ENCODE peak calls at places on chromosome 1, in seven cellular contexts. H is effector memory CD4-positive, alpha-beta T cell; J is tibial artery; U is activated T-helper 1 cell treated with Interleukin-2 at 50 U/mL for 16 hours; I is stimulated activated CD8-positive, alpha-beta memory T cell treated with anti-CD3 and anti-CD28 coated beads, Interleukin-15, amount 100 ng/mL, for 4 hours; B is RCC 7860; P is fibroblast of villous mesenchyme. F is an unnamed sample.

GRCh38 chr1:102687383-102687782 is 420.9 kb downstream of the COL11A1 start:
- DNase-seq in P (no peak), B (no peak), H (no peak), J (no peak), U (no peak), I (no peak), F (no peak)

GRCh38 chr1:66330711-66331110 is 203.2 kb upstream of the SGIP1 start:
- DNase-seq in P (peak; percentile 58), H (no peak), U (no peak), I (no peak), B (no peak), J (no peak), F (no peak)

GRCh38 chr1:7975212-7975865 is 13.8 kb downstream of the PARK7 start:
- DNase-seq in P (peak; percentile 81), H (peak; percentile 10), B (peak; percentile 74), U (no peak), I (no peak), J (peak; percentile 55), F (peak; percentile 69)

GRCh38 chr1:35929730-35930592 is 944 bp upstream of the AGO3 start:
- DNase-seq in P (peak; percentile 65), I (peak; percentile 8), J (peak; percentile 62), H (peak; percentile 20), B (peak; percentile 22), U (peak; percentile 7), F (peak; percentile 36)

GRCh38 chr1:56967355-56967754 is 1.5 kb upstream of the C8B start:
- DNase-seq in U (no peak), P (no peak), I (no peak), J (no peak), H (no peak), B (no peak), F (no peak)

GRCh38 chr1:244237445-244237844 is 186.4 kb downstream of the ZBTB18 start:
- DNase-seq in U (no peak), H (no peak), P (no peak), I (no peak), J (no peak), B (no peak), F (no peak)

GRCh38 chr1:76093931-76094330 is 19.4 kb downstream of the ST6GALNAC3 start:
- DNase-seq in I (no peak), B (no peak), P (no peak), U (no peak), J (no peak), H (no peak), F (no peak)

GRCh38 chr1:3337798-3338724 is 116.4 kb upstream of the ARHGEF16 start:
- DNase-seq in B (no peak), I (no peak), H (no peak), J (no peak), U (no peak), P (no peak), F (no peak)

GRCh38 chr1:50352428-50352827 is 70.8 kb downstream of the DMRTA2 start:
- DNase-seq in U (no peak), J (no peak), P (no peak), B (no peak), I (no peak), H (no peak), F (no peak)

GRCh38 chr1:37239225-37239740 is 205.0 kb upstream of the GRIK3 start:
- DNase-seq in J (no peak), I (no peak), P (no peak), U (no peak), H (no peak), B (no peak), F (no peak)

GRCh38 chr1:9135145-9135836 is 6.4 kb upstream of the GPR157 start:
- DNase-seq in P (no peak), H (no peak), J (no peak), I (no peak), B (no peak), U (no peak), F (no peak)

GRCh38 chr1:25907473-25908058 is 1.3 kb upstream of the STMN1 start:
- DNase-seq in H (no peak), U (no peak), J (no peak), I (no peak), P (no peak), B (no peak), F (no peak)

GRCh38 chr1:184199036-184199796 is 147.7 kb downstream of the TSEN15 start:
- DNase-seq in U (no peak), P (peak; percentile 30), J (no peak), B (peak; percentile 28), I (no peak), H (no peak), F (peak; percentile 44)

GRCh38 chr1:35264861-35265260 is 3.6 kb upstream of the ZMYM4 start:
- DNase-seq in P (peak; percentile 63), J (no peak), B (no peak), H (no peak), U (no peak), I (no peak), F (peak; percentile 77)

GRCh38 chr1:97901017-97901658 is 19.7 kb downstream of the DPYD start:
- DNase-seq in B (no peak), J (no peak), I (no peak), H (no peak), P (peak; percentile 34), U (no peak), F (peak; percentile 56)

GRCh38 chr1:203765029-203765837 is at the start of gene LAX1:
- DNase-seq in U (peak; percentile 64), I (peak; percentile 57), J (no peak), B (no peak), H (peak; percentile 56), P (no peak), F (no peak)

GRCh38 chr1:151998611-151999362 is 5.1 kb upstream of the S100A10 start:
- DNase-seq in H (no peak), U (no peak), P (no peak), J (no peak), I (no peak), B (peak; percentile 93), F (no peak)

GRCh38 chr1:31881698-31882000 is 56.5 kb downstream of the PTP4A2 start:
- DNase-seq in H (no peak), B (no peak), P (peak; percentile 19), J (no peak), I (no peak), U (no peak), F (no peak)

GRCh38 chr1:114130846-114131525 is 22.7 kb downstream of the SYT6 start:
- DNase-seq in U (no peak), J (no peak), I (no peak), P (no peak), B (no peak), H (no peak), F (no peak)

GRCh38 chr1:81706650-81707435 is 93.9 kb upstream of the ADGRL2 start:
- DNase-seq in H (no peak), U (no peak), I (no peak), P (peak; percentile 31), J (no peak), B (peak; percentile 67), F (peak; percentile 60)

F was measured in foreskin fibroblast.